ENCODE peak calls at places on chromosomes 6 and 20, in five cellular contexts. H is Caco-2, N is GM20000, T is RWPE1, P is hippocampal formation. Y is an unnamed sample.

GRCh38 chr6:122628714-122629113 is 18.5 kb downstream of the PKIB start:
- DNase-seq in H (no peak), N (no peak), T (no peak), P (no peak), Y (no peak)

GRCh38 chr20:3964719-3965118 is 50.6 kb downstream of the RNF24 start:
- DNase-seq in H (peak), N (no peak), T (no peak), P (no peak), Y (no peak)

GRCh38 chr6:148524976-148525375 is 182.3 kb downstream of the SASH1 start:
- DNase-seq in H (no peak), N (no peak), T (no peak), P (no peak), Y (no peak)

GRCh38 chr6:79158856-79159516 is 75.5 kb downstream of the HMGN3 start:
- DNase-seq in H (peak), N (no peak), T (no peak), P (no peak), Y (no peak)

GRCh38 chr6:168274046-168274952 is 45.3 kb downstream of the DACT2 start:
- DNase-seq in H (peak), N (no peak), T (no peak), P (no peak), Y (no peak)

GRCh38 chr6:155056756-155057155 is 61.6 kb downstream of the TIAM2 start:
- DNase-seq in H (no peak), N (no peak), T (no peak), P (no peak), Y (no peak)

GRCh38 chr6:155273438-155273837 is 9.6 kb downstream of the CLDN20 start:
- DNase-seq in H (no peak), N (no peak), T (peak), P (no peak), Y (no peak)

GRCh38 chr6:37668251-37668650 is 29.4 kb downstream of the MDGA1 start:
- DNase-seq in H (no peak), N (no peak), T (peak), P (no peak), Y (no peak)

GRCh38 chr6:14258695-14259655 is 141.4 kb downstream of the CD83 start:
- DNase-seq in H (no peak), N (no peak), T (no peak), P (no peak), Y (no peak)

GRCh38 chr20:58461104-58461503 is 54.1 kb downstream of the APCDD1L start:
- DNase-seq in H (no peak), N (no peak), T (no peak), P (no peak), Y (no peak)

GRCh38 chr6:170417881-170418280 is 111.3 kb downstream of the FAM120B start:
- DNase-seq in H (no peak), N (no peak), T (no peak), P (no peak), Y (no peak)

GRCh38 chr6:148814869-148815268 is 68.0 kb downstream of the UST start:
- DNase-seq in H (no peak), N (no peak), T (no peak), P (no peak), Y (no peak)

GRCh38 chr6:112296122-112296521 is 41.8 kb upstream of the LAMA4 start:
- DNase-seq in H (peak), N (peak), T (peak), P (no peak), Y (no peak)

GRCh38 chr6:139369568-139370046 is 4.8 kb downstream of the CITED2 start:
- DNase-seq in H (peak), N (peak), T (peak), P (peak), Y (no peak)

GRCh38 chr20:14716251-14716650 is 378.8 kb upstream of the FLRT3 start:
- DNase-seq in H (no peak), N (no peak), T (no peak), P (no peak), Y (no peak)

GRCh38 chr6:57224769-57225515 is 2.8 kb upstream of the RAB23 start:
- DNase-seq in H (no peak), N (no peak), T (no peak), P (no peak), Y (no peak)

GRCh38 chr6:30590509-30590908 is 19.3 kb downstream of the ABCF1 start:
- DNase-seq in H (no peak), N (no peak), T (no peak), P (no peak), Y (no peak)

GRCh38 chr6:44386929-44387345 is 569 bp upstream of the CDC5L start:
- DNase-seq in H (no peak), N (peak), T (peak), P (no peak), Y (no peak)

GRCh38 chr6:46338098-46338497 is 153.2 kb downstream of the RCAN2 start:
- DNase-seq in H (no peak), N (peak), T (no peak), P (no peak), Y (no peak)

GRCh38 chr20:33444797-33445560 is 1.4 kb upstream of the SNTA1 start:
- DNase-seq in H (peak), N (no peak), T (no peak), P (no peak), Y (no peak)

GRCh38 chr20:54107181-54107580 is 36.8 kb upstream of the BCAS1 start:
- DNase-seq in H (no peak), N (no peak), T (no peak), P (no peak), Y (no peak)

GRCh38 chr6:47151232-47151898 is 109.2 kb upstream of the ADGRF1 start:
- DNase-seq in H (no peak), N (no peak), T (no peak), P (no peak), Y (no peak)

GRCh38 chr6:85483041-85483700 is 33.3 kb downstream of the NT5E start:
- DNase-seq in H (peak), N (peak), T (peak), P (peak), Y (peak)

GRCh38 chr20:17928211-17928611 is 40.4 kb downstream of the SNX5 start:
- DNase-seq in H (no peak), N (no peak), T (no peak), P (no peak), Y (no peak)

GRCh38 chr6:168362276-168362990 is 42.9 kb upstream of the DACT2 start:
- DNase-seq in H (no peak), N (no peak), T (no peak), P (no peak), Y (no peak)

GRCh38 chr6:99810942-99811633 is 182.9 kb downstream of the MCHR2 start:
- DNase-seq in H (peak), N (no peak), T (no peak), P (no peak), Y (no peak)

GRCh38 chr20:43426172-43426571 is 31.5 kb upstream of the SRSF6 start:
- DNase-seq in H (no peak), N (no peak), T (no peak), P (no peak), Y (no peak)

GRCh38 chr20:60295214-60295613 is 337.0 kb downstream of the CDH26 start:
- DNase-seq in H (no peak), N (no peak), T (peak), P (no peak), Y (no peak)

GRCh38 chr6:74467533-74468215 is 738.2 kb downstream of the COL12A1 start:
- DNase-seq in H (no peak), N (no peak), T (no peak), P (no peak), Y (no peak)

GRCh38 chr6:128172752-128173151 is 271.9 kb upstream of the THEMIS start:
- DNase-seq in H (no peak), N (no peak), T (no peak), P (no peak), Y (no peak)

GRCh38 chr6:24064106-24064505 is 61.9 kb upstream of the NRSN1 start:
- DNase-seq in H (peak), N (no peak), T (no peak), P (peak), Y (no peak)

GRCh38 chr6:135008941-135009290 is 45.7 kb downstream of the HBS1L start:
- DNase-seq in H (no peak), N (no peak), T (no peak), P (no peak), Y (no peak)

GRCh38 chr6:7628479-7628878 is 38.5 kb downstream of the SNRNP48 start:
- DNase-seq in H (no peak), N (no peak), T (no peak), P (no peak), Y (no peak)

GRCh38 chr6:2959909-2960719 is 11.3 kb downstream of the SERPINB6 start:
- DNase-seq in H (no peak), N (no peak), T (peak), P (no peak), Y (no peak)

GRCh38 chr6:135087803-135088202 is 33.2 kb upstream of the HBS1L start:
- DNase-seq in H (no peak), N (no peak), T (no peak), P (no peak), Y (no peak)

GRCh38 chr6:54614499-54615195 is 231.9 kb upstream of the FAM83B start:
- DNase-seq in H (peak), N (no peak), T (no peak), P (no peak), Y (no peak)